ENCODE peak calls at places on chromosome 20, in ten cellular contexts. H, I, E, K, N, V, Q, L, M and W are unnamed samples.

GRCh38 chr20:21184810-21185209 is 58.9 kb downstream of the KIZ start:
- DNase-seq in L (no peak), K (no peak), I (no peak), M (no peak), V (no peak), N (no peak), Q (no peak), H (no peak), E (no peak), W (no peak)

GRCh38 chr20:50226093-50226974 is 35.7 kb downstream of the CEBPB start:
- DNase-seq in K (no peak), I (peak), V (no peak), L (no peak), H (peak), Q (no peak), M (no peak), E (peak), N (no peak), W (no peak)

GRCh38 chr20:29302979-29303644 is 1954.4 kb upstream of the DEFB115 start:
- DNase-seq in Q (no peak), L (no peak), M (no peak), N (no peak), I (no peak), K (no peak), E (no peak), V (no peak), H (no peak), W (no peak)

GRCh38 chr20:22663528-22664025 is 79.2 kb upstream of the FOXA2 start:
- DNase-seq in H (no peak), V (no peak), M (no peak), N (no peak), L (no peak), I (no peak), E (no peak), Q (no peak), K (no peak), W (no peak)

GRCh38 chr20:38806855-38807655 is 1.6 kb downstream of the PPP1R16B start:
- DNase-seq in V (peak), H (peak), Q (peak), N (no peak), L (peak), E (peak), K (no peak), M (peak), I (no peak), W (no peak)

GRCh38 chr20:22403860-22404608 is 180.3 kb downstream of the FOXA2 start:
- DNase-seq in M (no peak), V (no peak), N (peak), E (no peak), H (no peak), Q (no peak), I (no peak), K (no peak), L (no peak), W (peak)

GRCh38 chr20:10632681-10633509 is 40.9 kb downstream of the JAG1 start:
- DNase-seq in K (no peak), L (no peak), M (no peak), Q (no peak), N (no peak), I (no peak), H (no peak), E (no peak), V (no peak), W (no peak)

GRCh38 chr20:15146948-15147347 is 809.5 kb upstream of the FLRT3 start:
- DNase-seq in I (no peak), H (no peak), Q (no peak), E (no peak), V (peak), K (no peak), N (no peak), M (no peak), L (peak), W (no peak)

GRCh38 chr20:45341579-45341938 is 6.7 kb downstream of the SDC4 start:
- DNase-seq in E (no peak), L (no peak), V (peak), K (no peak), M (no peak), I (no peak), N (no peak), Q (no peak), H (no peak), W (no peak)

GRCh38 chr20:8756410-8756809 is 312.5 kb upstream of the PLCB4 start:
- DNase-seq in K (peak), V (no peak), M (no peak), L (no peak), E (peak), N (no peak), I (no peak), H (no peak), Q (no peak), W (no peak)

GRCh38 chr20:63270606-63271325 is 1.8 kb upstream of the ARFGAP1 start:
- DNase-seq in N (no peak), L (no peak), K (no peak), V (no peak), H (no peak), I (no peak), Q (no peak), E (no peak), M (no peak), W (no peak)

GRCh38 chr20:34215711-34216381 is 25.4 kb upstream of the ASIP start:
- DNase-seq in K (peak), Q (peak), I (peak), M (peak), L (peak), N (peak), H (peak), E (peak), V (peak), W (peak)

GRCh38 chr20:62536731-62537401 is 61.1 kb upstream of the GATA5 start:
- DNase-seq in N (no peak), K (no peak), M (no peak), H (no peak), Q (no peak), I (no peak), V (no peak), L (no peak), E (peak), W (no peak)

GRCh38 chr20:31674895-31675827 is 37.4 kb downstream of the COX4I2 start:
- DNase-seq in Q (no peak), E (peak), M (peak), K (peak), I (no peak), L (no peak), H (peak), V (no peak), N (no peak), W (peak)

GRCh38 chr20:48567145-48567544 is 260.7 kb downstream of the PREX1 start:
- DNase-seq in V (no peak), H (no peak), N (no peak), K (no peak), L (peak), Q (no peak), M (no peak), I (no peak), E (peak), W (no peak)

GRCh38 chr20:23192469-23192868 is 106.3 kb upstream of the CD93 start:
- DNase-seq in I (no peak), Q (no peak), E (no peak), K (no peak), N (no peak), H (no peak), M (no peak), L (no peak), V (no peak), W (no peak)